ENCODE peak calls at places on chromosomes 4 and X, in nine cellular contexts. Z is GM12865; P is cardiac muscle cell; E is psoas muscle; J is pancreas; Q is A549; O is CD8-positive, alpha-beta T cell; A is fibroblast of mammary gland; R is dorsolateral prefrontal cortex. H is an unnamed sample.

GRCh38 chr4:108885211-108885610 is 122.4 kb upstream of the ETNPPL start:
- DNase-seq in R (no peak), A (no peak), J (no peak), O (no peak), E (no peak), Q (no peak), Z (no peak), P (no peak), H (peak; percentile 10)

GRCh38 chr4:8331567-8331955 is 62.0 kb downstream of the HTRA3 start:
- DNase-seq in P (no peak), R (peak; percentile 5), Z (no peak), E (no peak), O (no peak), A (no peak), J (no peak), Q (no peak), H (no peak)

GRCh38 chrX:102968216-102968615 is 31.1 kb downstream of the RAB40AL start:
- DNase-seq in A (no peak), O (no peak), E (no peak), P (no peak), R (no peak), J (no peak), Z (no peak), Q (no peak), H (no peak)

GRCh38 chr4:25563071-25563564 is 92.5 kb upstream of the SLC34A2 start:
- DNase-seq in A (no peak), Z (no peak), P (no peak), O (no peak), E (no peak), J (no peak), R (no peak), Q (peak; percentile 69), H (no peak)

GRCh38 chr4:167885071-167885470 is 207.3 kb upstream of the ANXA10 start:
- DNase-seq in P (no peak), Z (no peak), Q (no peak), O (no peak), E (no peak), R (no peak), J (no peak), A (no peak), H (no peak)

GRCh38 chr4:121164291-121164690 is at the start of gene TNIP3:
- DNase-seq in J (no peak), E (no peak), P (no peak), A (peak; percentile 36), Q (no peak), Z (no peak), R (no peak), O (no peak), H (peak; percentile 55)

GRCh38 chr4:173917255-173917960 is 366.1 kb downstream of the FBXO8 start:
- DNase-seq in J (no peak), O (no peak), Z (no peak), E (no peak), R (no peak), A (peak; percentile 81), Q (no peak), P (no peak), H (peak; percentile 31)

GRCh38 chr4:77040265-77040664 is 35.5 kb downstream of the CCNI start:
- DNase-seq in E (no peak), O (no peak), A (peak; percentile 82), Q (no peak), J (no peak), Z (no peak), R (no peak), P (no peak), H (peak; percentile 70)

GRCh38 chrX:154750301-154751120 is at the start of gene GAB3:
- DNase-seq in P (peak; percentile 77), A (no peak), Z (peak; percentile 63), J (no peak), R (no peak), O (no peak), E (peak; percentile 58), Q (no peak), H (no peak)

GRCh38 chr4:3525532-3526430 is 6.4 kb downstream of the LRPAP1 start:
- DNase-seq in R (peak; percentile 13), A (no peak), P (no peak), J (no peak), Z (no peak), Q (no peak), E (peak; percentile 23), O (no peak), H (no peak)

GRCh38 chr4:121760205-121760604 is 4.8 kb downstream of the SMIM43 start:
- DNase-seq in R (no peak), Z (no peak), J (no peak), O (no peak), P (no peak), E (no peak), A (no peak), Q (no peak), H (no peak)

DNA sequence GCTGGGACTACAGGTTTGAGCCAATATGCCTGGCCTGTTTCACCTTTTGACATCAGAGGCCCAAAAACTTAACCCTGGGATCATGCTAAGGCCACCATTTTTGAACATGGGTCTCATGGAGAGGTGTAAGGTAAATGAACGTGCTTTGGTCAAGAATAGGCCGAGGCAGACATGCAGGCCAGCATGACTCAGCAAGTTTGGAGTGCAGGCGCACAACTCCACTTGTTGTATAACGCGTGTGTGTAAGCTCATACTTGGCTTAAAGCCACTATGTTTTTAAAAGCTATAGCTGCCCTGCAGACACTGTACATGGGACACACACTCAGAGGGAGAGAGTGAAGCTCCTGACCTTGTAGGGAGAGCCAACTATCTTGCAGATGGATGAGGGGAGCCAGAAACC is 43.8 kb upstream of the HPSE start:
- DNase-seq in P (no peak), Z (peak; percentile 32), O (no peak), Q (peak; percentile 41), A (peak; percentile 29), R (no peak), J (no peak), E (no peak), H (no peak)
- H3K4me3 ChIP-seq in P (no peak overlapping the region), Z (no peak overlapping the region), O (no peak overlapping the region), Q (no peak overlapping the region), A (no peak overlapping the region), R (no peak overlapping the region), J (no peak overlapping the region), E (no peak overlapping the region), H (no peak overlapping the region)

DNA sequence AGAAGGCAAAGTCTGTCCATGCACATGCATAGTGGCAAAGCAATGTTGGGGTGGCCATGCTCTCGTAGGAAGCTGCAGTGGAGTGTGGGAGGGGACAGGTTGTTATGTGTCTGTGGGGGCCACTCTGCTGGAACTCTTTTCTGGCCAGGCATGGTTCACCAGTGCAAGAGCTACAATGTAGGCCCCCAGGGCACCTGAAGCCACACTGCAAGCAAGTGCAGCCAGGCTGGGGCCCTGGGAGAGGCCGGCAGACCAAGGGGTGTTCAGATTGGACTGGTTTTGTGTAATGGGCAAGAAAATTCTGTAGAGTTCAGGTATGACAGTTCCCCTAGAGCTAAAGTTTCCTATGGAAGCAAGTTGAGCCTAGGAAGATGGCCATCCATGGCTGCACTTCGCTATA is 97.0 kb upstream of the ZC4H2 start:
- DNase-seq in A (no peak), Z (no peak), O (no peak), E (no peak), Q (no peak), J (no peak), P (no peak), R (no peak), H (no peak)
- TF ChIP-seq CTCF in A (no peak), Z (no peak), O (no peak), E (no peak), Q (no peak), J (no peak), P (no peak), R (no peak), H (no peak)

GRCh38 chrX:40169193-40170086 is 71.7 kb upstream of the BCOR start:
- DNase-seq in A (no peak), E (peak; percentile 66), R (peak; percentile 29), Q (peak; percentile 81), O (peak; percentile 67), Z (peak; percentile 90), P (peak; percentile 82), J (no peak), H (peak; percentile 77)

GRCh38 chrX:40168183-40169015 is 70.6 kb upstream of the BCOR start:
- DNase-seq in Z (no peak), R (no peak), A (no peak), O (no peak), J (no peak), P (no peak), E (no peak), Q (no peak), H (no peak)

GRCh38 chrX:40165861-40166260 is 68.1 kb upstream of the BCOR start:
- DNase-seq in Z (no peak), P (no peak), A (no peak), R (no peak), Q (no peak), E (no peak), O (no peak), J (no peak), H (no peak)

GRCh38 chrX:40166582-40166981 is 68.8 kb upstream of the BCOR start:
- DNase-seq in R (no peak), Z (no peak), A (peak; percentile 79), J (no peak), E (peak; percentile 56), Q (no peak), O (no peak), P (no peak), H (no peak)

DNA sequence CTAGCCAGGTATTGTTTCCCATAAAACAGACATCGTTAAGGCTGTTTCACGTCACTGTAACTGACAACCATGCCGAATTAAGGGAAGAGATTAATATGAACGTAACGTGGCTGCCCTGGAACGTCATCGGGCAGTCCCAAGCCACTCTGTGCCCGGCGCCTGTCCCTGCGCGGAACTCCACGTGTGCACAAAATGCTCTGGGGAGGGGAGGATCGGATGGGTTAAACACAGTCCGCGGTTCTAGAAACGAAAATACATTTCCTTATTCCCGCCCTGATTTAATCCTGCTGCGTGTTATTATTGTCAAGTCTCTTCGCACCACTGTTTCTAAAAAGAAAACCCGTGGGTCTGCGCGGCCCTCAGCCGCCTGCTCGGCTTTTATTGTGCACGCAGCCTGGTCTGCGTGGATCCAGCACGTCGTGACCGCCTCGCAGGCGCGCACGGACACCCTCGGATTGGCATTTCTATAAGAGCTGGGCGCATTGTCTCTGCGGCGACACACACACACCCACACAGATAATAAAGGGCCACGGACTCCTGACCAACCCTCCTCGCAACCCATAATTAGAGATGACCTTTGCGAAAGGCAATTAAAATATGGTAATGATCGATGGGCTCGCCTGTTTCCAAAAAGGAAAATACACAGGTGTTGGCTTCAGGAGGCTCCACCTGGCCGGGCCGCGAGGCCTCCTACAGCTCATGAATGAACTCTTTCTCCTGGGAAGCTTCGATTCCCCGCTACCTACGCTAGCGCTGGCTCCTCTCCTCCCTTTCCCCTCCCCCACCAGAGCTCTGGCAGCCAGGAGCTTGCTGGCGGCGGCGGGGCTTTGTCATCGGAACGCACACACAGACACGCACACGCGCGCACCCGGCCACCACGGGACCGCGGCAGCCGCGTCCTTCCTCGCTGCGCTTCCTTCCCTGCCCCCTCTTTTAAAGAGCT is 69.8 kb upstream of the BCOR start:
- DNase-seq in J (peak; percentile 41), R (peak; percentile 55), Q (no peak), Z (no peak), E (peak; percentile 72), O (no peak), P (peak; percentile 66), A (no peak), H (no peak)
- H3K4me3 ChIP-seq in J (no peak overlapping the region), R (peak overlapping the region; percentile 54), Q (no peak overlapping the region), Z (no peak overlapping the region), E (peak overlapping the region; percentile 65), O (peak overlapping the region; percentile 61), P (peak overlapping the region; percentile 21), A (no peak overlapping the region), H (peak overlapping the region; percentile 41)

DNA sequence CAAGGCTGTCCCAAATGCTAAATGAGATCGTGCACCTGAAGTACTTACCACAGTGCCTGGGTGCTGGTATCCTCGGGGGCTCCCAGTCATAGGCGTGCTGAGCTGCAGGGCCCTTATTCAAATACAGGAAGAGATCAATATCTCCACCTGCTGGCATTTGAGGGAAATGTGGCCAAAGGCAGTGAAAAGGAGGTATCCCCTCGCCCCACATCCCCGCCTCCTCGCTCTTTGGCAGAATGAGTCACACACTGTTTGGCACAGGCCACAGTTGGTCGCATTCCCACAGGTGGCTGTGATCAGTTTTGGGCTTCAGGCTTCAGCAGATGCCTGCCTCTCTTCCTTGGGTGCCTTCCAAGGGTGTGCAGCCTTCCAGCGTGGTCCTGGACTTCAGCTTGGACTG is 28.4 kb downstream of the ZNF185 start:
- DNase-seq in Q (peak; percentile 64), A (peak; percentile 74), O (peak; percentile 21), Z (peak; percentile 44), R (peak; percentile 64), E (no peak), P (no peak), J (peak; percentile 76), H (peak; percentile 52)
- TF ChIP-seq CTCF in Q (peak; percentile 49), A (peak; percentile 45), O (peak; percentile 20), Z (peak; percentile 34), R (peak; percentile 58), E (peak; percentile 27), P (peak; percentile 46), J (no peak), H (peak; percentile 67)

H was measured in brain microvascular endothelial cell.